ENCODE peak calls at places on chromosome 2, in nine cellular contexts. V is B cell, M is T-helper 17 cell, O is DMS153, J is M059J, S is LoVo, B is nephron progenitor cell, L is T-cell, Z is Daoy. Y is an unnamed sample.

GRCh38 chr2:208570851-208571763 is 164.5 kb downstream of the PTH2R start:
- DNase-seq in V (no peak), M (no peak), O (no peak), J (no peak), S (no peak), B (no peak), L (no peak), Z (no peak), Y (no peak)

GRCh38 chr2:8019934-8020333 is 661.9 kb upstream of the ID2 start:
- DNase-seq in V (no peak), M (no peak), O (no peak), J (no peak), S (no peak), B (no peak), L (no peak), Z (no peak), Y (no peak)

GRCh38 chr2:213187833-213188532 is 36.6 kb upstream of the IKZF2 start:
- DNase-seq in V (no peak), M (no peak), O (no peak), J (peak), S (no peak), B (peak), L (no peak), Z (peak), Y (no peak)

GRCh38 chr2:222876947-222877346 is 16.1 kb downstream of the ACSL3 start:
- DNase-seq in V (no peak), M (no peak), O (no peak), J (no peak), S (no peak), B (no peak), L (no peak), Z (no peak), Y (no peak)

GRCh38 chr2:11796190-11797171 is 50.0 kb downstream of the LPIN1 start:
- DNase-seq in V (no peak), M (no peak), O (no peak), J (no peak), S (no peak), B (no peak), L (no peak), Z (no peak), Y (no peak)

GRCh38 chr2:48209214-48209885 is 303.1 kb upstream of the FBXO11 start:
- DNase-seq in V (no peak), M (no peak), O (no peak), J (peak), S (no peak), B (no peak), L (no peak), Z (peak), Y (no peak)

GRCh38 chr2:198054299-198054698 is 249.9 kb downstream of the PLCL1 start:
- DNase-seq in V (peak), M (peak), O (no peak), J (no peak), S (no peak), B (peak), L (peak), Z (peak), Y (no peak)

GRCh38 chr2:239773377-239774141 is 251.6 kb downstream of the NDUFA10 start:
- DNase-seq in V (no peak), M (no peak), O (no peak), J (no peak), S (no peak), B (no peak), L (no peak), Z (no peak), Y (no peak)

GRCh38 chr2:112768432-112768831 is 4.0 kb upstream of the CKAP2L start:
- DNase-seq in V (no peak), M (no peak), O (no peak), J (peak), S (peak), B (no peak), L (no peak), Z (no peak), Y (no peak)

GRCh38 chr2:39124770-39125075 is 3.9 kb upstream of the SOS1 start:
- DNase-seq in V (no peak), M (no peak), O (no peak), J (no peak), S (no peak), B (peak), L (peak), Z (no peak), Y (no peak)

GRCh38 chr2:240959941-240960308 is 38.5 kb upstream of the SNED1 start:
- DNase-seq in V (no peak), M (no peak), O (no peak), J (no peak), S (no peak), B (peak), L (no peak), Z (no peak), Y (no peak)

GRCh38 chr2:43754180-43754579 is 19.7 kb upstream of the DYNC2LI1 start:
- DNase-seq in V (no peak), M (no peak), O (no peak), J (no peak), S (no peak), B (peak), L (no peak), Z (peak), Y (no peak)

GRCh38 chr2:180359522-180360282 is 352.6 kb upstream of the CWC22 start:
- DNase-seq in V (peak), M (no peak), O (peak), J (peak), S (no peak), B (no peak), L (no peak), Z (peak), Y (no peak)

GRCh38 chr2:113202305-113203216 is 28.8 kb downstream of the PSD4 start:
- DNase-seq in V (no peak), M (no peak), O (no peak), J (no peak), S (no peak), B (peak), L (no peak), Z (peak), Y (no peak)

GRCh38 chr2:207512356-207512755 is 17.4 kb upstream of the CREB1 start:
- DNase-seq in V (no peak), M (no peak), O (no peak), J (no peak), S (no peak), B (no peak), L (no peak), Z (no peak), Y (no peak)

GRCh38 chr2:95530734-95531133 is 46.2 kb upstream of the TRIM43B start:
- DNase-seq in V (no peak), M (no peak), O (no peak), J (peak), S (no peak), B (no peak), L (no peak), Z (peak), Y (no peak)

GRCh38 chr2:174383796-174384195 is 11.7 kb upstream of the SCRN3 start:
- DNase-seq in V (no peak), M (no peak), O (no peak), J (no peak), S (no peak), B (no peak), L (no peak), Z (no peak), Y (no peak)

GRCh38 chr2:27369471-27370025 is 590 bp downstream of the EIF2B4 start:
- DNase-seq in V (no peak), M (no peak), O (no peak), J (peak), S (peak), B (no peak), L (no peak), Z (peak), Y (no peak)

GRCh38 chr2:60064687-60065361 is 488.6 kb downstream of the BCL11A start:
- DNase-seq in V (no peak), M (no peak), O (no peak), J (no peak), S (no peak), B (peak), L (no peak), Z (no peak), Y (no peak)

GRCh38 chr2:236663671-236664101 is 94.1 kb downstream of the ACKR3 start:
- DNase-seq in V (no peak), M (no peak), O (no peak), J (peak), S (peak), B (no peak), L (no peak), Z (peak), Y (no peak)

GRCh38 chr2:64204006-64204632 is 59.9 kb upstream of the PELI1 start:
- DNase-seq in V (peak), M (peak), O (no peak), J (peak), S (peak), B (no peak), L (peak), Z (peak), Y (peak)

GRCh38 chr2:204452464-204453023 is 92.7 kb upstream of the PARD3B start:
- DNase-seq in V (no peak), M (no peak), O (peak), J (peak), S (peak), B (peak), L (no peak), Z (peak), Y (peak)

GRCh38 chr2:238640486-238640885 is 207.4 kb upstream of the TWIST2 start:
- DNase-seq in V (no peak), M (no peak), O (no peak), J (no peak), S (no peak), B (no peak), L (no peak), Z (no peak), Y (no peak)

GRCh38 chr2:3927031-3927430 is 223.7 kb downstream of the DCDC2C start:
- DNase-seq in V (no peak), M (no peak), O (no peak), J (no peak), S (no peak), B (no peak), L (no peak), Z (no peak), Y (no peak)

GRCh38 chr2:142536501-142536900 is 341.0 kb upstream of the KYNU start:
- DNase-seq in V (no peak), M (no peak), O (no peak), J (no peak), S (no peak), B (no peak), L (no peak), Z (no peak), Y (no peak)

GRCh38 chr2:64404002-64404731 is 49.8 kb upstream of the LGALSL start:
- DNase-seq in V (no peak), M (no peak), O (peak), J (peak), S (peak), B (peak), L (no peak), Z (peak), Y (peak)

GRCh38 chr2:97730245-97730644 is 16.9 kb downstream of the ZAP70 start:
- DNase-seq in V (no peak), M (no peak), O (no peak), J (peak), S (peak), B (no peak), L (no peak), Z (peak), Y (no peak)

GRCh38 chr2:41726364-41726763 is 321.5 kb upstream of the PKDCC start:
- DNase-seq in V (no peak), M (no peak), O (no peak), J (no peak), S (no peak), B (no peak), L (no peak), Z (no peak), Y (no peak)

GRCh38 chr2:69013123-69013836 is at the start of gene ANTXR1:
- DNase-seq in V (no peak), M (no peak), O (peak), J (peak), S (no peak), B (peak), L (no peak), Z (peak), Y (peak)

GRCh38 chr2:127105656-127106456 is 1.1 kb downstream of the BIN1 start:
- DNase-seq in V (peak), M (no peak), O (no peak), J (peak), S (no peak), B (peak), L (no peak), Z (peak), Y (peak)

GRCh38 chr2:39024833-39025232 is 96.0 kb downstream of the SOS1 start:
- DNase-seq in V (no peak), M (no peak), O (no peak), J (peak), S (no peak), B (no peak), L (no peak), Z (no peak), Y (no peak)

GRCh38 chr2:160901631-160902030 is 258.6 kb upstream of the TANK start:
- DNase-seq in V (no peak), M (no peak), O (no peak), J (no peak), S (no peak), B (no peak), L (no peak), Z (no peak), Y (no peak)

GRCh38 chr2:190698895-190699294 is 50.0 kb downstream of the NAB1 start:
- DNase-seq in V (no peak), M (no peak), O (no peak), J (no peak), S (no peak), B (no peak), L (no peak), Z (no peak), Y (peak)

GRCh38 chr2:157839162-157839801 is 36.8 kb downstream of the ACVR1 start:
- DNase-seq in V (no peak), M (no peak), O (peak), J (peak), S (no peak), B (peak), L (no peak), Z (peak), Y (peak)

GRCh38 chr2:8694737-8695136 is 12.9 kb downstream of the ID2 start:
- DNase-seq in V (no peak), M (no peak), O (no peak), J (peak), S (no peak), B (no peak), L (no peak), Z (peak), Y (no peak)

GRCh38 chr2:236934166-236934565 is 151.5 kb upstream of the COPS8 start:
- DNase-seq in V (no peak), M (no peak), O (no peak), J (no peak), S (no peak), B (no peak), L (no peak), Z (no peak), Y (no peak)

GRCh38 chr2:184190725-184191124 is 407.6 kb upstream of the ZNF804A start:
- DNase-seq in V (no peak), M (no peak), O (no peak), J (no peak), S (no peak), B (no peak), L (no peak), Z (no peak), Y (no peak)

Y was measured in neural crest cell.